ENCODE peak calls at places on chromosomes 2 and 18, in four cellular contexts. One of them, this sample, is unnamed.

GRCh38 chr2:121197369-121198091 is 87.5 kb downstream of the TFCP2L1 start:
- DNase-seq in BE2C: no peak
- DNase-seq in brain microvascular endothelial cell: peak
- DNase-seq in GM10248: no peak
- DNase-seq in this sample: peak

GRCh38 chr18:159037-159652 is 788 bp downstream of the USP14 start:
- DNase-seq in brain microvascular endothelial cell: no peak
- DNase-seq in GM10248: peak
- DNase-seq in BE2C: no peak
- DNase-seq in this sample: no peak

GRCh38 chr2:12430036-12430795 is 286.5 kb upstream of the TRIB2 start:
- DNase-seq in GM10248: no peak
- DNase-seq in BE2C: no peak
- DNase-seq in brain microvascular endothelial cell: peak
- DNase-seq in this sample: no peak

GRCh38 chr2:188303363-188304031 is 11.8 kb downstream of the GULP1 start:
- DNase-seq in brain microvascular endothelial cell: peak
- DNase-seq in BE2C: no peak
- DNase-seq in GM10248: no peak
- DNase-seq in this sample: no peak

GRCh38 chr18:13626544-13626908 is 99.8 kb downstream of the FAM210A start:
- DNase-seq in BE2C: no peak
- DNase-seq in GM10248: no peak
- DNase-seq in brain microvascular endothelial cell: no peak
- DNase-seq in this sample: no peak

GRCh38 chr2:37768491-37768925 is 97.1 kb upstream of the CDC42EP3 start:
- DNase-seq in BE2C: no peak
- DNase-seq in GM10248: no peak
- DNase-seq in brain microvascular endothelial cell: peak
- DNase-seq in this sample: no peak

GRCh38 chr18:12287684-12288405 is 20.2 kb upstream of the TUBB6 start:
- DNase-seq in brain microvascular endothelial cell: peak
- DNase-seq in GM10248: no peak
- DNase-seq in BE2C: no peak
- DNase-seq in this sample: peak

GRCh38 chr2:154392256-154392655 is 306.2 kb upstream of the KCNJ3 start:
- DNase-seq in brain microvascular endothelial cell: no peak
- DNase-seq in BE2C: no peak
- DNase-seq in GM10248: peak
- DNase-seq in this sample: no peak

GRCh38 chr2:229084467-229084866 is 186.6 kb downstream of the PID1 start:
- DNase-seq in GM10248: no peak
- DNase-seq in brain microvascular endothelial cell: no peak
- DNase-seq in BE2C: no peak
- DNase-seq in this sample: no peak

GRCh38 chr18:48933578-48934399 is 17.0 kb downstream of the SMAD7 start:
- DNase-seq in brain microvascular endothelial cell: no peak
- DNase-seq in GM10248: no peak
- DNase-seq in BE2C: no peak
- DNase-seq in this sample: no peak

GRCh38 chr18:33866386-33866785 is 288.4 kb downstream of the ASXL3 start:
- DNase-seq in BE2C: no peak
- DNase-seq in GM10248: no peak
- DNase-seq in brain microvascular endothelial cell: no peak
- DNase-seq in this sample: no peak

GRCh38 chr2:101173707-101174295 is 22.6 kb upstream of the TBC1D8 start:
- DNase-seq in BE2C: no peak
- DNase-seq in GM10248: peak
- DNase-seq in brain microvascular endothelial cell: no peak
- DNase-seq in this sample: no peak

GRCh38 chr2:165057931-165058330 is 102.6 kb upstream of the SLC38A11 start:
- DNase-seq in BE2C: no peak
- DNase-seq in brain microvascular endothelial cell: no peak
- DNase-seq in GM10248: no peak
- DNase-seq in this sample: no peak

GRCh38 chr2:200703132-200703925 is 108.4 kb upstream of the BZW1 start:
- DNase-seq in brain microvascular endothelial cell: peak
- DNase-seq in BE2C: peak
- DNase-seq in GM10248: peak
- DNase-seq in this sample: no peak

GRCh38 chr2:46873632-46874068 is 42.0 kb downstream of the MCFD2 start:
- DNase-seq in BE2C: peak
- DNase-seq in brain microvascular endothelial cell: peak
- DNase-seq in GM10248: no peak
- DNase-seq in this sample: no peak

GRCh38 chr2:128803222-128803621 is 484.6 kb upstream of the HS6ST1 start:
- DNase-seq in brain microvascular endothelial cell: no peak
- DNase-seq in GM10248: no peak
- DNase-seq in BE2C: no peak
- DNase-seq in this sample: no peak

GRCh38 chr2:26710743-26711456 is 18.4 kb downstream of the KCNK3 start:
- DNase-seq in GM10248: no peak
- DNase-seq in BE2C: no peak
- DNase-seq in brain microvascular endothelial cell: no peak
- DNase-seq in this sample: no peak

GRCh38 chr2:120522151-120522751 is 176.3 kb downstream of the INHBB start:
- DNase-seq in GM10248: no peak
- DNase-seq in BE2C: no peak
- DNase-seq in brain microvascular endothelial cell: no peak
- DNase-seq in this sample: no peak

GRCh38 chr2:227890495-227891079 is 19.2 kb downstream of the DAW1 start:
- DNase-seq in BE2C: no peak
- DNase-seq in brain microvascular endothelial cell: no peak
- DNase-seq in GM10248: peak
- DNase-seq in this sample: no peak

GRCh38 chr2:242043538-242044205 is 174.1 kb downstream of the RTP5 start:
- DNase-seq in BE2C: no peak
- DNase-seq in GM10248: no peak
- DNase-seq in brain microvascular endothelial cell: no peak
- DNase-seq in this sample: no peak

GRCh38 chr2:63662028-63662804 is 73.5 kb downstream of the MDH1 start:
- DNase-seq in BE2C: no peak
- DNase-seq in GM10248: no peak
- DNase-seq in brain microvascular endothelial cell: peak
- DNase-seq in this sample: no peak

GRCh38 chr2:112622528-112622849 is 23.2 kb upstream of the SLC20A1 start:
- DNase-seq in GM10248: no peak
- DNase-seq in BE2C: no peak
- DNase-seq in brain microvascular endothelial cell: peak
- DNase-seq in this sample: no peak

GRCh38 chr18:6633370-6633769 is 96.1 kb upstream of the ARHGAP28 start:
- DNase-seq in brain microvascular endothelial cell: no peak
- DNase-seq in GM10248: no peak
- DNase-seq in BE2C: no peak
- DNase-seq in this sample: no peak

GRCh38 chr2:234130734-234131133 is 80.2 kb downstream of the SPP2 start:
- DNase-seq in GM10248: no peak
- DNase-seq in brain microvascular endothelial cell: no peak
- DNase-seq in BE2C: no peak
- DNase-seq in this sample: no peak

GRCh38 chr2:234135750-234136221 is 85.3 kb downstream of the SPP2 start:
- DNase-seq in GM10248: peak
- DNase-seq in BE2C: peak
- DNase-seq in brain microvascular endothelial cell: peak
- DNase-seq in this sample: no peak

GRCh38 chr2:234134496-234134895 is 84.0 kb downstream of the SPP2 start:
- DNase-seq in BE2C: no peak
- DNase-seq in GM10248: no peak
- DNase-seq in brain microvascular endothelial cell: peak
- DNase-seq in this sample: no peak

GRCh38 chr2:234136461-234136860 is 86.0 kb downstream of the SPP2 start:
- DNase-seq in GM10248: no peak
- DNase-seq in brain microvascular endothelial cell: no peak
- DNase-seq in BE2C: no peak
- DNase-seq in this sample: no peak

DNA sequence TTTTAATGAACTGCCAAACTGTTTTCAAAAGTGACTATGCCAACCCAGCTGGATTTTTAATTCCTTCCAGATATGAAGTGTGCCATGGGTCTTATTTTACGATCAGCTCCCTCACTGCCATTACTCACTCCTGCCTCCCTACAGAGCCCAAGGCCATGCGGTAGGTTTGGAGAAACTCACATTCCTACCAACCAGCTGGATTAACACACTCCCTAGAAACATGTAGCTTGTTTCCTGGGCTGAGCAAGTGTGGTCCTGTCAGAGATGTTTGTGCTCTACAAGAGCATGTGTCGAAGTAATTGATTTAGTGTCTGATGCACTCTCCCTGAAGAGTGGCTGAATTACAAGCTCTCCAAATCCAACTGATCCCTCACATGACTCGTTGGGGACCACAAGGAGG is 82.5 kb downstream of the SPP2 start:
- DNase-seq in GM10248: no peak
- DNase-seq in brain microvascular endothelial cell: no peak
- DNase-seq in BE2C: no peak
- DNase-seq in this sample: no peak
- TF ChIP-seq CTCF in GM10248: no peak
- TF ChIP-seq CTCF in brain microvascular endothelial cell: no peak
- TF ChIP-seq CTCF in BE2C: no peak
- TF ChIP-seq CTCF in this sample: no peak

GRCh38 chr2:70551156-70551555 is 2.5 kb downstream of the TGFA start:
- DNase-seq in brain microvascular endothelial cell: no peak
- DNase-seq in GM10248: no peak
- DNase-seq in BE2C: no peak
- DNase-seq in this sample: no peak

GRCh38 chr2:70554338-70554892 is 789 bp upstream of the TGFA start:
- DNase-seq in GM10248: no peak
- DNase-seq in BE2C: no peak
- DNase-seq in brain microvascular endothelial cell: no peak
- DNase-seq in this sample: no peak

GRCh38 chr2:70553334-70553583 is 367 bp downstream of the TGFA start:
- DNase-seq in GM10248: no peak
- DNase-seq in brain microvascular endothelial cell: no peak
- DNase-seq in BE2C: no peak
- DNase-seq in this sample: no peak

GRCh38 chr2:70552501-70553333 is 909 bp downstream of the TGFA start:
- DNase-seq in BE2C: no peak
- DNase-seq in brain microvascular endothelial cell: no peak
- DNase-seq in GM10248: no peak
- DNase-seq in this sample: no peak

GRCh38 chr2:70553584-70554337 is at the start of gene TGFA:
- DNase-seq in BE2C: peak
- DNase-seq in GM10248: peak
- DNase-seq in brain microvascular endothelial cell: no peak
- DNase-seq in this sample: no peak
- TF ChIP-seq CTCF in BE2C: peak
- TF ChIP-seq CTCF in GM10248: peak
- TF ChIP-seq CTCF in brain microvascular endothelial cell: peak
- TF ChIP-seq CTCF in this sample: peak

GRCh38 chr2:238928520-238929241 is 80.8 kb downstream of the TWIST2 start:
- DNase-seq in GM10248: no peak
- DNase-seq in brain microvascular endothelial cell: no peak
- DNase-seq in BE2C: no peak
- DNase-seq in this sample: peak

GRCh38 chr2:238930216-238930615 is 82.3 kb downstream of the TWIST2 start:
- DNase-seq in GM10248: no peak
- DNase-seq in BE2C: no peak
- DNase-seq in brain microvascular endothelial cell: no peak
- DNase-seq in this sample: peak

GRCh38 chr2:238927746-238928519 is 80.0 kb downstream of the TWIST2 start:
- DNase-seq in GM10248: no peak
- DNase-seq in brain microvascular endothelial cell: no peak
- DNase-seq in BE2C: no peak
- DNase-seq in this sample: peak

GRCh38 chr2:238926761-238927611 is 79.1 kb downstream of the TWIST2 start:
- DNase-seq in brain microvascular endothelial cell: no peak
- DNase-seq in BE2C: no peak
- DNase-seq in GM10248: no peak
- DNase-seq in this sample: peak

GRCh38 chr2:238929242-238930081 is 81.6 kb downstream of the TWIST2 start:
- DNase-seq in GM10248: no peak
- DNase-seq in brain microvascular endothelial cell: peak
- DNase-seq in BE2C: no peak
- DNase-seq in this sample: peak
- TF ChIP-seq CTCF in GM10248: no peak
- TF ChIP-seq CTCF in brain microvascular endothelial cell: no peak
- TF ChIP-seq CTCF in BE2C: no peak
- TF ChIP-seq CTCF in this sample: no peak

DNA sequence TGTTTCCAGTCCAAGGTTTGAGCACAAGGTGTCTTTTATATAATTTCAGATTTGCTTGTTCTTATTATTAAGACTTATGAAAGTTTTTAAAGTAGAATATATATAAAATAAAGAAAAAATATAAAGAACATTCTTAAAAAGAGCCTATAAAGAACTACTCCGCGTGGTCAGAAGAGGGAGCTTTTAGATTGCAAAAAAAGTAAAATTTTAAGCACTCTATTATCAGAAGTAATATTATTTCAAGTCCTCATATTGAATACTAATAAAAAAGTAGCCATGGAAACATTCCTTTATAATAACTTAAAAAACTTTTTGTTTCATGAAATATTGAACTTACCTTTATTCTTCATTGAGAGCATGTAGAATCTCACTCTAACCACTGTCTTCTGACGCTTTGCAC is 51.4 kb downstream of the LINC00305 start:
- DNase-seq in brain microvascular endothelial cell: no peak
- DNase-seq in GM10248: no peak
- DNase-seq in BE2C: no peak
- DNase-seq in this sample: no peak
- TF ChIP-seq CTCF in brain microvascular endothelial cell: peak
- TF ChIP-seq CTCF in GM10248: no peak
- TF ChIP-seq CTCF in BE2C: no peak
- TF ChIP-seq CTCF in this sample: peak

GRCh38 chr2:6487805-6488204 is 377.9 kb downstream of the CMPK2 start:
- DNase-seq in brain microvascular endothelial cell: no peak
- DNase-seq in GM10248: no peak
- DNase-seq in BE2C: no peak
- DNase-seq in this sample: no peak
- TF ChIP-seq CTCF in brain microvascular endothelial cell: no peak
- TF ChIP-seq CTCF in GM10248: no peak
- TF ChIP-seq CTCF in BE2C: no peak
- TF ChIP-seq CTCF in this sample: no peak

DNA sequence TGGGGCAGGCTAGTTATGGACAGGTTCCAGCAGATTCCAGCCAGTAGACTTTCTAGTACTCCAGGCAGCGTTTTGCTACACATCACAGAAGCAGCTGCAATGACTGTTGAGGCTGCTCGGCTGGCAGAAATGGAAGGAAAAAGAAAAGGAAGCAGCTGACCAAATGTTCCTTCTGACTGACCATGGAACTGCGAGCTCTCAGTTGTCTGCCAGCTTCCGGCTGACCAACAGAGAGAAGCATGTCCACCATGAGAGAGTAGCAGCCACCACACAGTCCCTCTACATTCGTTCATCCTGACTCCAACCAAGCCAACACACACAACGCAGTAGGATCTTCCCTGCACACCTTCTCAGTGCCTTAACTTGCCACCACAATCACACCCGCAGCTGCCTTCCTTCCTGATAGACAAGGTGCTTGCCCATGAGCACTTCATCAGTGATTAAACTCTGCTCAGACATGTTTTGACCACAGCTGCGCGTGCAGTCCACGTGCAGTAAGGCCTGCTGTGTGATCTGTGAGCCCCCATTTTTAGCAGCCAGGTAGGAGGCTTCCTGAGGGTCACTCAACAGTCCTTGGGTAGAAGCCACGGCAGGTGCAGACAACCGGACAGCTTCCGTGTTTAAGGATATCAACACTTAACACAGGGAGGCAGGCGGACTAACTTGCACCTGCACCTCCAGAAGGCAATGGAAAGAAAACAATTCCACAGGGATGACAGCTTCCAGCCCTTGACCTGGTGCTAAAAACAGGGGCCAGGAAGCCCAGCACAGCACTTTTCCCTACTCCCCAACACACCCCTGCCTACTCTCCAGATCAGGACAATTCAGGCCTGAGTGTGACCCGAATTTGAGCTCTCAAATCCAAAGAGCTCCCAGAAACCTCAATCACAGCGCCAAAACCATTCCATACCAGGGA is 996 bp downstream of the TGFBRAP1 start:
- DNase-seq in BE2C: no peak
- DNase-seq in brain microvascular endothelial cell: no peak
- DNase-seq in GM10248: no peak
- DNase-seq in this sample: no peak
- TF ChIP-seq CTCF in BE2C: no peak
- TF ChIP-seq CTCF in brain microvascular endothelial cell: no peak
- TF ChIP-seq CTCF in GM10248: no peak
- TF ChIP-seq CTCF in this sample: no peak